ENCODE peak calls at places on chromosomes 11 and 22, in seven cellular contexts. L, F, J, P, O, V and Z are unnamed samples.

GRCh38 chr22:22431271-22432220 is 77.0 kb downstream of the ZNF280B start:
- DNase-seq in L (peak), F (peak), J (peak), P (peak), O (peak), V (peak), Z (peak)

GRCh38 chr22:28425211-28425610 is 254.4 kb downstream of the TTC28 start:
- DNase-seq in L (no peak), F (no peak), J (peak), P (no peak), O (no peak), V (no peak), Z (no peak)

GRCh38 chr11:101583180-101584128 is at the start of gene TRPC6:
- DNase-seq in L (no peak), F (peak), J (peak), P (peak), O (peak), V (peak), Z (no peak)

GRCh38 chr11:126317681-126318641 is 14.1 kb downstream of the DCPS start:
- DNase-seq in L (peak), F (peak), J (no peak), P (peak), O (peak), V (peak), Z (no peak)

GRCh38 chr22:37906364-37907008 is 389 bp downstream of the MICALL1 start:
- DNase-seq in L (no peak), F (peak), J (no peak), P (peak), O (peak), V (peak), Z (no peak)

GRCh38 chr22:21636629-21637218 is 4.2 kb downstream of the CCDC116 start:
- DNase-seq in L (no peak), F (no peak), J (no peak), P (no peak), O (no peak), V (no peak), Z (no peak)

GRCh38 chr22:19579880-19580279 is 55.7 kb upstream of the CLDN5 start:
- DNase-seq in L (no peak), F (peak), J (no peak), P (no peak), O (no peak), V (peak), Z (no peak)

GRCh38 chr11:119638851-119639250 is 90.1 kb downstream of the NECTIN1 start:
- DNase-seq in L (no peak), F (no peak), J (no peak), P (no peak), O (no peak), V (no peak), Z (no peak)

GRCh38 chr22:26835929-26836528 is 178.6 kb downstream of the MIAT start:
- DNase-seq in L (peak), F (no peak), J (peak), P (peak), O (peak), V (peak), Z (peak)

GRCh38 chr22:48423481-48423901 is 1404.2 kb downstream of the BRD1 start:
- DNase-seq in L (no peak), F (no peak), J (no peak), P (no peak), O (no peak), V (no peak), Z (no peak)

GRCh38 chr11:6326980-6327379 is 6.7 kb upstream of the CAVIN3 start:
- DNase-seq in L (no peak), F (no peak), J (no peak), P (no peak), O (no peak), V (no peak), Z (no peak)
- TF ChIP-seq EP300 in L (no peak), F (no peak), J (no peak), P (no peak), O (no peak), V (no peak), Z (no peak)

DNA sequence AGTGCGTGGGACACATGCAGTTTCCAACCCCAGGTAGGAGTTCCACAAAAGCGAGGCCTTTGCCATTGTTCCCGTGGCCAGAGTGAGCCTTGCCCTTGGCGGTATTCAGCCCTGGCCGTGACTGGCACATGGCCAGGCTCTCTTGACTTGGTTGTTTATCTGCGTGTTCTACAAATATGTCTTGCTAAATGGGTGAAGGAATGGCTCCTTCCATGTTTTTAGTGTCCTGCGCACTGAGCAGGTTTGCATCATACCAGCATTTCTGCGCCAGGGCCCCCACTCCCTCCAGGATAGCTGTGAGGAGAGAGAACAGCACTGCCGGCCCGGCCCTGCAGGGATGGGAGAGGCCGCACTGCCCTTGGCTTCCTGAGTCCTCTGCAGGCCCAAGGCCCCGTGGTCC is 20.0 kb downstream of the POLR3H start:
- DNase-seq in L (peak), F (peak), J (no peak), P (no peak), O (peak), V (peak), Z (peak)
- TF ChIP-seq EP300 in L (peak), F (no peak), J (no peak), P (no peak), O (no peak), V (no peak), Z (no peak)

GRCh38 chr22:50474711-50475651 is at the start of gene SBF1:
- DNase-seq in L (peak), F (peak), J (peak), P (peak), O (peak), V (peak), Z (peak)
- TF ChIP-seq EP300 in L (peak), F (no peak), J (no peak), P (no peak), O (no peak), V (no peak), Z (no peak)

GRCh38 chr11:819129-819931 is 616 bp downstream of the PNPLA2 start:
- DNase-seq in L (peak), F (peak), J (peak), P (peak), O (peak), V (peak), Z (peak)
- TF ChIP-seq EP300 in L (peak), F (peak), J (no peak), P (no peak), O (no peak), V (peak), Z (no peak)

GRCh38 chr22:36123673-36124630 is 36.6 kb downstream of the APOL3 start:
- DNase-seq in L (peak), F (peak), J (peak), P (peak), O (peak), V (peak), Z (peak)
- TF ChIP-seq EP300 in L (peak), F (peak), J (no peak), P (no peak), O (peak), V (peak), Z (peak)

DNA sequence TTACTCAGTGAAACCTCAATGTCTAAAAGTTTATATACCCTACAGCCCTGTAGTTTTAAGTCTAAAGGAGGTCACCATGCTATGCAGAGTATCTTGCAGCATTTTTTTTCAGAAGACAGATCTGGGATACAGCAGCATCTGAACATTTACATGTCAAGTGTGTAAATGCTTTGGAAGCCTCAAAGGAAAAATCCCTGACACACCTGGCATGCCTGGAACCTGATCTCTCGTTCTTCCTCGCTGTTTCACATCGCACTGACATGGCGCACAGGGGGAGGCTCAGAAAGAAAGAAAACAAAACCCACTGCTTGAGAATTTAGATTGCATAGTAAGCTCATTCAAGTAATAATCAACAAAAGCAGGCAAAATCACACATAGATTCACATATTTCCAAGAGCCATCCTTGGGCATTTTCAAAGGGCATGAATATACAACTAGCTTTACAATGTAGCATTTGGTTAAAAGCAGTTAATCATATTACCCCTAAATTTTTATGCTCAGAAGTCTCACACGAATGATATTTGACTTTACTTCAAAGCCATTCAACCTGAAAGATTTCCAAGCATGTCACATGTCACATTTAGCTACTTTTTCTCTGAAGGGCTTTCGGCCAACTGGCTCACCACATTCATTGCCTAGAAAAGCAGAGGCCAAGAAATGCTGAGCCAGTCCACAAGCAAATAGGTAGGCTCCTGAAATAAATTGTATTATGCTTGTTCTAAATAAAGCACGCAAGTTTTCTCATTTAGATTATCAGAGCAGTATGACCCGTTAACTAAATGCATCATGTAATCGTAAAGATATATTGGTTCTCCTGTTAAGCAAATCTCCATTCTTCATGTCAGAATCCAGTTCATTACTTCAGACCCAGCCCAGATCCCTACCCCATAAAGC is 30.8 kb downstream of the PAX6 start:
- DNase-seq in L (no peak), F (no peak), J (no peak), P (no peak), O (no peak), V (no peak), Z (no peak)
- TF ChIP-seq EP300 in L (no peak), F (no peak), J (no peak), P (no peak), O (no peak), V (no peak), Z (no peak)

GRCh38 chr11:103907136-103907535 is 129.3 kb upstream of the DDI1 start:
- DNase-seq in L (no peak), F (no peak), J (no peak), P (no peak), O (no peak), V (no peak), Z (no peak)

GRCh38 chr11:103907548-103908455 is 128.6 kb upstream of the DDI1 start:
- DNase-seq in L (no peak), F (no peak), J (no peak), P (no peak), O (no peak), V (no peak), Z (no peak)

GRCh38 chr11:103904324-103904667 is 132.1 kb upstream of the DDI1 start:
- DNase-seq in L (no peak), F (no peak), J (no peak), P (no peak), O (no peak), V (no peak), Z (no peak)

GRCh38 chr11:103903621-103904323 is 132.7 kb upstream of the DDI1 start:
- DNase-seq in L (no peak), F (no peak), J (no peak), P (no peak), O (no peak), V (no peak), Z (no peak)

GRCh38 chr11:103906291-103906850 is 130.1 kb upstream of the DDI1 start:
- DNase-seq in L (no peak), F (no peak), J (no peak), P (no peak), O (no peak), V (no peak), Z (no peak)
- TF ChIP-seq EP300 in L (no peak), F (no peak), J (no peak), P (no peak), O (no peak), V (no peak), Z (no peak)

DNA sequence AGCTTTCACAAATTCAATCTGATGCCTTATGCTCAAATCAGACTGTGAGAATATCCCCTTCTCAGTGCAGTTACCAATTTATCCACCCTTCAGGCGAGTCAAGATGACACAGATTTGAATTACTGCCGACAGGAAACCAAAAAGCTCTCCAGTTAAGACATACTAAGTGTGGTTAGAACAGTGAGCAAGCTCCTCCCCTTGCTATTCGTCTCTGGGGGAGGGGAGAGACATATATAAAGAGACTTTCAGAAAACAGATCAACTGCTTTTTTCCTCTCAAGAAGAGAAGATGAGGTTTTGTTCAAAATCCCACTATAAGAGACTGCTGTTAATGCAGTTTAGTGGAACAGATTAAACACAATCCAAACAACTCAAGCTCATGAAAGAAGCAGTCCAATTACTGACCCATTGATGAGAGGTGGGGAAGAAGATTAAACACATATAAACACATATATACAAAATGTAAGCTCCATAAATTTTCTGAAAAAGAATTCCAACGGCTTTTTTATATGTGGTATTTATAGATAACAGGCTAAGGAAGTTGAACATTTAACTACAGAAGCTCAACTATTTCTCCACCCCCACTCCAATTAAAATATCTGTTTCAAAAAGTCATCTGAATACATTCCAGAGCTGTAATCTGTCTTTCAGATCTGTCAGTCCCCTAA is 102.7 kb downstream of the MRTFA start:
- DNase-seq in L (no peak), F (no peak), J (peak), P (no peak), O (no peak), V (peak), Z (no peak)
- TF ChIP-seq EP300 in L (peak), F (no peak), J (no peak), P (no peak), O (no peak), V (no peak), Z (no peak)

GRCh38 chr11:76823481-76824028 is 37.2 kb upstream of the ACER3 start:
- DNase-seq in L (no peak), F (no peak), J (peak), P (no peak), O (no peak), V (no peak), Z (no peak)
- TF ChIP-seq EP300 in L (peak), F (no peak), J (no peak), P (no peak), O (no peak), V (no peak), Z (no peak)